ENCODE peak calls at places on chromosomes 1 and 21, in four cellular contexts. One of them, this sample, is unnamed. For H3K4me1, the result is how much of the 10 kb centered on the place peaks cover.

GRCh38 chr21:17730782-17731181 is 88.4 kb downstream of the C21orf91 start:
- DNase-seq in HCT116: no peak
- DNase-seq in CD8-positive, alpha-beta memory T cell: no peak
- DNase-seq in mesendoderm: no peak
- DNase-seq in this sample: no peak

GRCh38 chr1:19439464-19440171 is 45.7 kb downstream of the CAPZB start:
- DNase-seq in HCT116: no peak
- DNase-seq in CD8-positive, alpha-beta memory T cell: peak
- DNase-seq in mesendoderm: peak
- DNase-seq in this sample: no peak

GRCh38 chr1:46306159-46306530 is 2.6 kb downstream of the UQCRH start:
- DNase-seq in HCT116: no peak
- DNase-seq in CD8-positive, alpha-beta memory T cell: no peak
- DNase-seq in mesendoderm: no peak
- DNase-seq in this sample: no peak

GRCh38 chr21:37338671-37339526 is 27.7 kb upstream of the DYRK1A start:
- DNase-seq in HCT116: peak
- DNase-seq in CD8-positive, alpha-beta memory T cell: no peak
- DNase-seq in mesendoderm: peak
- DNase-seq in this sample: no peak

GRCh38 chr1:55375617-55376258 is 160.6 kb upstream of the USP24 start:
- DNase-seq in HCT116: peak
- DNase-seq in CD8-positive, alpha-beta memory T cell: no peak
- DNase-seq in mesendoderm: peak
- DNase-seq in this sample: no peak

GRCh38 chr1:173175514-173176146 is 31.5 kb downstream of the TNFSF4 start:
- DNase-seq in HCT116: no peak
- DNase-seq in CD8-positive, alpha-beta memory T cell: no peak
- DNase-seq in mesendoderm: no peak
- DNase-seq in this sample: no peak

GRCh38 chr21:45517249-45518065 is 24.8 kb downstream of the SLC19A1 start:
- DNase-seq in HCT116: no peak
- DNase-seq in CD8-positive, alpha-beta memory T cell: no peak
- DNase-seq in mesendoderm: no peak
- DNase-seq in this sample: no peak

GRCh38 chr1:235238558-235238957 is 77.5 kb upstream of the RBM34 start:
- DNase-seq in HCT116: no peak
- DNase-seq in CD8-positive, alpha-beta memory T cell: no peak
- DNase-seq in mesendoderm: no peak
- DNase-seq in this sample: no peak

GRCh38 chr1:162916407-162916806 is 55.4 kb upstream of the CCDC190 start:
- DNase-seq in HCT116: no peak
- DNase-seq in CD8-positive, alpha-beta memory T cell: no peak
- DNase-seq in mesendoderm: no peak
- DNase-seq in this sample: no peak

GRCh38 chr21:33028759-33029511 is 3.2 kb downstream of the OLIG2 start:
- DNase-seq in HCT116: no peak
- DNase-seq in CD8-positive, alpha-beta memory T cell: no peak
- DNase-seq in mesendoderm: no peak
- DNase-seq in this sample: no peak

GRCh38 chr1:234871710-234872262 is 256.9 kb downstream of the TOMM20 start:
- DNase-seq in HCT116: no peak
- DNase-seq in CD8-positive, alpha-beta memory T cell: no peak
- DNase-seq in mesendoderm: peak
- DNase-seq in this sample: no peak

GRCh38 chr1:22111620-22112019 is 31.3 kb downstream of the WNT4 start:
- DNase-seq in HCT116: no peak
- DNase-seq in CD8-positive, alpha-beta memory T cell: no peak
- DNase-seq in mesendoderm: no peak
- DNase-seq in this sample: no peak

GRCh38 chr1:85307987-85308836 is 31.8 kb upstream of the BCL10 start:
- DNase-seq in HCT116: peak
- DNase-seq in CD8-positive, alpha-beta memory T cell: peak
- DNase-seq in mesendoderm: peak
- DNase-seq in this sample: peak

GRCh38 chr1:235954306-235955283 is 87.9 kb upstream of the LYST start:
- DNase-seq in HCT116: no peak
- DNase-seq in CD8-positive, alpha-beta memory T cell: peak
- DNase-seq in mesendoderm: no peak
- DNase-seq in this sample: no peak

GRCh38 chr1:11831945-11832725 is 15.4 kb downstream of the NPPA start:
- DNase-seq in HCT116: no peak
- DNase-seq in CD8-positive, alpha-beta memory T cell: no peak
- DNase-seq in mesendoderm: no peak
- DNase-seq in this sample: no peak

GRCh38 chr1:111570781-111571181 is 48.8 kb upstream of the RAP1A start:
- DNase-seq in HCT116: peak
- DNase-seq in CD8-positive, alpha-beta memory T cell: peak
- DNase-seq in mesendoderm: peak
- DNase-seq in this sample: no peak

GRCh38 chr1:171286032-171286705 is 27.8 kb upstream of the FMO4 start:
- DNase-seq in HCT116: no peak
- DNase-seq in CD8-positive, alpha-beta memory T cell: no peak
- DNase-seq in mesendoderm: no peak
- DNase-seq in this sample: no peak

GRCh38 chr1:108583757-108584156 is 23.9 kb downstream of the EEIG2 start:
- DNase-seq in HCT116: no peak
- DNase-seq in CD8-positive, alpha-beta memory T cell: no peak
- DNase-seq in mesendoderm: no peak
- DNase-seq in this sample: no peak

GRCh38 chr1:168739908-168740307 is 10.9 kb upstream of the DPT start:
- DNase-seq in HCT116: no peak
- DNase-seq in CD8-positive, alpha-beta memory T cell: no peak
- DNase-seq in mesendoderm: no peak
- DNase-seq in this sample: no peak

GRCh38 chr1:92756537-92756936 is 28.4 kb downstream of the EVI5 start:
- DNase-seq in HCT116: no peak
- DNase-seq in CD8-positive, alpha-beta memory T cell: no peak
- DNase-seq in mesendoderm: no peak
- DNase-seq in this sample: no peak

GRCh38 chr1:37720231-37721130 is 28.2 kb downstream of the CDCA8 start:
- DNase-seq in HCT116: no peak
- DNase-seq in CD8-positive, alpha-beta memory T cell: no peak
- DNase-seq in mesendoderm: no peak
- DNase-seq in this sample: no peak

GRCh38 chr1:223364685-223365382 is 858 bp upstream of the SUSD4 start:
- DNase-seq in HCT116: no peak
- DNase-seq in CD8-positive, alpha-beta memory T cell: peak
- DNase-seq in mesendoderm: peak
- DNase-seq in this sample: peak

GRCh38 chr1:89659322-89660061 is 26.6 kb downstream of the LRRC8C start:
- DNase-seq in HCT116: no peak
- DNase-seq in CD8-positive, alpha-beta memory T cell: peak
- DNase-seq in mesendoderm: no peak
- DNase-seq in this sample: no peak

GRCh38 chr1:29269356-29269755 is 33.0 kb downstream of the PTPRU start:
- DNase-seq in HCT116: no peak
- DNase-seq in CD8-positive, alpha-beta memory T cell: no peak
- DNase-seq in mesendoderm: no peak
- DNase-seq in this sample: no peak

GRCh38 chr1:174877208-174877673 is 122.5 kb upstream of the CACYBP start:
- DNase-seq in HCT116: no peak
- DNase-seq in CD8-positive, alpha-beta memory T cell: no peak
- DNase-seq in mesendoderm: no peak
- DNase-seq in this sample: peak

GRCh38 chr1:186155594-186155993 is 219.5 kb downstream of the TPR start:
- DNase-seq in HCT116: peak
- DNase-seq in CD8-positive, alpha-beta memory T cell: no peak
- DNase-seq in mesendoderm: peak
- DNase-seq in this sample: no peak

GRCh38 chr1:220044683-220045355 is 1.5 kb downstream of the EPRS1 start:
- DNase-seq in HCT116: no peak
- DNase-seq in CD8-positive, alpha-beta memory T cell: no peak
- DNase-seq in mesendoderm: no peak
- DNase-seq in this sample: no peak

GRCh38 chr1:41498809-41499208 is 14.3 kb upstream of the EDN2 start:
- DNase-seq in HCT116: no peak
- DNase-seq in CD8-positive, alpha-beta memory T cell: no peak
- DNase-seq in mesendoderm: no peak
- DNase-seq in this sample: peak
- H3K4me1 ChIP-seq in HCT116: half or more
- H3K4me1 ChIP-seq in CD8-positive, alpha-beta memory T cell: under half
- H3K4me1 ChIP-seq in mesendoderm: under half
- H3K4me1 ChIP-seq in this sample: under half

DNA sequence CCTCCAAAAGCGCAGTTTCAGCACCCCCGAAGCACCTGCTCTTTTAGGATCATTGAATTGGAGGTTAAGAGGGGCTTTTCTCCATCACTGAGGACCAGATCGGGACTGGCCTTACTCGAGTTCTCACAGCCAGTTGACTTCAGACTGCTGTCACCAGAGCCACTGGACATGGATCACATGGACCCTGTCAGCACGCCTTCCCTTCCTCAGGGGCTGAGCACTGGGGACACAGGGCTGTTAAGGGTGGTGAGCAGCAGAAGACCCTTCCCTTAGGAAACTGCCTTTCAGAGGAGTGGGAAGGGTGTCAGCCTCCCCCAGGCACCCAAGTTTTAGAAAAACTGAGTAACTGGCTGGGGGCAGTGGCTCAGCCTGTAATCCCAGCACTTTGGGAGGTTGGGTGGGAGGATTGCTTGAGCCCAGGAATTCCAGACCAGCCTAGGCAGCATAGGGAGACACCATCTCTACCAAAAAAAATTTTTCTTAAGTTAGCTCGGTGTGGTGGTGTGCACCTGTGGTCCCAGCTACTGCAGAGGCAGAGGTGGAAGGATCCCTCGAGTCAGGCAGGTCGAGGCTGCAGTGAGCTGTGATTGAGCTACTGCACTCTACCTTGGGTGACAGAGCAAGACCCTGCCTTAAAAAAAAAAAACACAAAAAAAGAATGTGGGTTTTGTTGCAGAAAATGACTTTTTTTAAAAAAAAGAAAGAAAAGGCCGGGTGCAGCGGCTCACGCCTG is 591 bp upstream of the FGR start:
- DNase-seq in HCT116: no peak
- DNase-seq in CD8-positive, alpha-beta memory T cell: no peak
- DNase-seq in mesendoderm: no peak
- DNase-seq in this sample: no peak
- H3K4me1 ChIP-seq in HCT116: under half
- H3K4me1 ChIP-seq in CD8-positive, alpha-beta memory T cell: half or more
- H3K4me1 ChIP-seq in mesendoderm: under half
- H3K4me1 ChIP-seq in this sample: under half

DNA sequence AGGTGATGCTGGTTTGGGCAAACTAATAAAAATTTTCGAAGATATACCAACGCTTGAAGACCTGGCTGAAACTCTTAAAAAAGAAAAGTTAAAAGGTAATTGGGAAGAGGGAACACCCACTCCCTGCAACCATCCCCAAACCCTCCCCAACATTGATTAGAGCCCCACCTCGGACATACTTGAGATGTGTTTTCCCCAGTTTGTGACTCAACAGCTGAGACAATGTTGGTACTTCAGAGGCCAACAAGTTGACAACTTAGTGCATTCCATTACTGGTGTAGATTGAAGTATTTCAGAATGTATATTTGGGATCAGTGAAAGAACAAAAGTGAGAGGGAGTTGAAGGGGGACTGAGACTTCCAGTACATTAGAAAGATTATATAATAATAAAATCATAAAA is 5.1 kb downstream of the IFI16 start:
- DNase-seq in HCT116: no peak
- DNase-seq in CD8-positive, alpha-beta memory T cell: no peak
- DNase-seq in mesendoderm: no peak
- DNase-seq in this sample: no peak
- H3K4me1 ChIP-seq in HCT116: under half
- H3K4me1 ChIP-seq in CD8-positive, alpha-beta memory T cell: half or more
- H3K4me1 ChIP-seq in mesendoderm: under half
- H3K4me1 ChIP-seq in this sample: under half

DNA sequence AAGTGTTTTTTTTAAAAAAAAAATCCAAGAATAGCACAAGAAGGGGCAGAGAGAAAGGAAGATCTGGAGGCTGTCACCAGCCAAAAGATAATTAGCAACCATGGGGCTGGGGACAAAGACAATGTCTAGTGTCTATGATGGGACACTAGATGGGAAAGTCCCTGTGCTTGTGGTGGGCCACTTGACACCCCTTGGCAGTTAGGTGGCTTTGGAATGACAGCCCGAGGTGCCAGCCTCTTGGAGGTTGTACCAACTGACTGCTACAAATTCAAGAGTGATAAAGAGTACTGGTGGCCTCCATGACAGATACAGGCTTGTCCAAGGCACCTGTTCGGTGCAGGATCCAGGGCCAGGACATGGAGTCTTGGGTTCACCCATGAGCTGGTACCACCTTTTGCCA is 21.6 kb downstream of the ATP2B4 start:
- DNase-seq in HCT116: no peak
- DNase-seq in CD8-positive, alpha-beta memory T cell: no peak
- DNase-seq in mesendoderm: no peak
- DNase-seq in this sample: no peak
- H3K4me1 ChIP-seq in HCT116: under half
- H3K4me1 ChIP-seq in CD8-positive, alpha-beta memory T cell: under half
- H3K4me1 ChIP-seq in mesendoderm: under half
- H3K4me1 ChIP-seq in this sample: under half

DNA sequence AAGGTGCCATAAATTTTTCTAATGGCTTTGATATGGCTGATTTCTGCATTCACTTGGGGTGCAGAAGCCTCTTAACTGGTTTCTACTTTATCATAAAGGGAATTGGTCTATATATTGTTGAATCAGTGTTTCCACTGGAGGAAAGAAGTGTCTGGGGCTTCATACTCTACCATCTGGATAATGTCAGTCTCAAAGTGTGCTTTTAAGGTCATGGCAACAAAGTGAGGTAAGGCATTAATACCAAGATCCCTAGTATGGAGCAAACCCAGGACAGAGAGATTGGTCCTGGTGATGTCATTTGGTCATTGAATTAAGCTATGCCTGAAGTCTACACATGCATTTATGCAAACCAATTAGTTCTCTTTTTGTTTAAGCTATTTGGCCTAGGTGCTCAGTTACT is 309.9 kb downstream of the DUSP10 start:
- DNase-seq in HCT116: no peak
- DNase-seq in CD8-positive, alpha-beta memory T cell: no peak
- DNase-seq in mesendoderm: no peak
- DNase-seq in this sample: no peak
- H3K4me1 ChIP-seq in HCT116: under half
- H3K4me1 ChIP-seq in CD8-positive, alpha-beta memory T cell: under half
- H3K4me1 ChIP-seq in mesendoderm: under half
- H3K4me1 ChIP-seq in this sample: under half

DNA sequence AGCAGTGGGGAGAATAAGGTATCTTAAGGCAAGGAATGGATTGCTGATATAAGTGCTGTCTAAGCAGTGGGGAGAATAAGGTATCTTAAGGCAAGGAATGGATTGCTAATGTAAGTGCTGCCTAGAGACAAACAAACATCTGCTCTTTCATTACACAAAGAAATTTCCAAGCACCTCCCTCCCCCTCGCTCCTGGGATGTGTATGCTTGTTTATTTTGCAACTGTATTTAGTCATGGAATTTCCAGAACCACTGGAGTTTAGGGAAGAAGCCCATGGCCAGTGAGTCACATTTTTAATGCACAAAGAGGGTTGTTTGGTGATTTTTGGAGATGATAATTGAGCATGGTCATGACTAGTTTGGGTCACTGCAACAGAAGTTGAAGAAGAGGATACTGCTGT is 21.5 kb downstream of the PDPN start:
- DNase-seq in HCT116: no peak
- DNase-seq in CD8-positive, alpha-beta memory T cell: no peak
- DNase-seq in mesendoderm: no peak
- DNase-seq in this sample: no peak
- H3K4me1 ChIP-seq in HCT116: under half
- H3K4me1 ChIP-seq in CD8-positive, alpha-beta memory T cell: under half
- H3K4me1 ChIP-seq in mesendoderm: under half
- H3K4me1 ChIP-seq in this sample: under half

This sample was measured in pancreas.